ENCODE peak calls at places on chromosomes 13 and 19, in nine cellular contexts. A, T, Q, C, J, M, S, X and O are unnamed samples.

GRCh38 chr13:25752957-25753540 is 298.8 kb downstream of the SHISA2 start:
- DNase-seq in Q (peak), X (no peak), S (no peak), C (peak), A (no peak), M (no peak), J (peak), T (no peak), O (no peak)

GRCh38 chr19:13902993-13903555 is 2.8 kb downstream of the BRME1 start:
- DNase-seq in M (no peak), S (no peak), C (no peak), T (no peak), J (no peak), X (peak), A (no peak), Q (no peak), O (no peak)

GRCh38 chr19:3509566-3509989 is 3.5 kb downstream of the FZR1 start:
- DNase-seq in S (no peak), C (peak), J (peak), A (no peak), Q (no peak), T (no peak), M (no peak), X (peak), O (no peak)

GRCh38 chr13:32932376-32932775 is 83.8 kb upstream of the KL start:
- DNase-seq in M (no peak), J (no peak), C (no peak), S (no peak), Q (no peak), A (no peak), T (no peak), X (no peak), O (no peak)

GRCh38 chr19:28488006-28488405 is 724.9 kb downstream of the UQCRFS1 start:
- DNase-seq in T (no peak), S (no peak), A (no peak), J (no peak), Q (no peak), X (no peak), C (no peak), M (peak), O (no peak)

GRCh38 chr19:5230730-5231555 is 109.7 kb downstream of the PTPRS start:
- DNase-seq in A (no peak), J (no peak), S (no peak), M (no peak), Q (no peak), T (no peak), C (no peak), X (no peak), O (no peak)

GRCh38 chr19:42295831-42296525 is 6.0 kb upstream of the PRR19 start:
- DNase-seq in S (peak), C (peak), X (peak), M (peak), T (peak), A (peak), Q (peak), J (peak), O (peak)

GRCh38 chr19:27745978-27746542 is 1466.9 kb downstream of the UQCRFS1 start:
- DNase-seq in Q (no peak), S (no peak), A (no peak), J (no peak), C (no peak), T (no peak), M (no peak), X (no peak), O (no peak)

GRCh38 chr13:30681489-30682242 is 53.7 kb upstream of the ALOX5AP start:
- DNase-seq in J (no peak), X (no peak), Q (no peak), A (no peak), T (no peak), C (peak), S (no peak), M (no peak), O (no peak)

GRCh38 chr13:91729859-91730258 is 331.4 kb downstream of the GPC5 start:
- DNase-seq in A (no peak), T (no peak), C (no peak), Q (no peak), J (no peak), M (no peak), S (no peak), X (no peak), O (no peak)

GRCh38 chr13:84431646-84432045 is 549.4 kb upstream of the SLITRK1 start:
- DNase-seq in A (no peak), M (no peak), Q (no peak), S (no peak), X (no peak), C (peak), T (no peak), J (no peak), O (no peak)

GRCh38 chr13:95779522-95779921 is 102.6 kb downstream of the DNAJC3 start:
- DNase-seq in X (no peak), Q (no peak), A (no peak), T (no peak), S (no peak), M (no peak), C (no peak), J (no peak), O (no peak)

GRCh38 chr13:45518525-45519235 is 53.9 kb downstream of the COG3 start:
- DNase-seq in X (no peak), Q (no peak), M (no peak), S (no peak), C (peak), J (peak), T (no peak), A (no peak), O (no peak)

GRCh38 chr13:73268306-73268705 is 209.5 kb downstream of the KLF5 start:
- DNase-seq in S (no peak), J (peak), A (no peak), T (no peak), Q (no peak), C (peak), X (no peak), M (no peak), O (no peak)